ENCODE peak calls at places on chromosome 20, in ten cellular contexts. S is endodermal cell, H is sigmoid colon, V is A549, I is AG04450, Q is choroid plexus epithelial cell, J is fibroblast of villous mesenchyme, T is psoas muscle, L is brain microvascular endothelial cell, Z is fibroblast of the aortic adventitia. F is an unnamed sample.
A peak's percentile ranks its signal among the peaks of the same experiment; 100 is the strongest.

GRCh38 chr20:3168829-3169590 is 4.3 kb downstream of the LZTS3 start:
- DNase-seq in T (no peak), S (peak; percentile 48), J (no peak), H (no peak), I (no peak), Z (no peak), L (no peak), Q (no peak), V (no peak), F (no peak)

GRCh38 chr20:6094565-6094964 is 28.3 kb downstream of the FERMT1 start:
- DNase-seq in V (no peak), Z (no peak), H (no peak), S (no peak), I (no peak), L (no peak), J (no peak), Q (no peak), T (no peak), F (no peak)

GRCh38 chr20:57473246-57474042 is 51.5 kb downstream of the CTCFL start:
- DNase-seq in T (no peak), S (peak; percentile 66), V (no peak), H (peak; percentile 80), I (no peak), L (no peak), J (no peak), Z (no peak), Q (peak; percentile 59), F (no peak)

GRCh38 chr20:56949318-56949717 is 317.1 kb downstream of the BMP7 start:
- DNase-seq in Q (no peak), Z (no peak), T (no peak), L (no peak), I (no peak), S (peak; percentile 78), J (no peak), V (no peak), H (no peak), F (no peak)

GRCh38 chr20:22333885-22334545 is 250.4 kb downstream of the FOXA2 start:
- DNase-seq in H (no peak), Z (peak; percentile 76), L (peak; percentile 51), V (peak; percentile 96), J (peak; percentile 58), Q (peak; percentile 82), I (peak; percentile 6), S (peak; percentile 87), T (peak; percentile 56), F (peak; percentile 18)

GRCh38 chr20:22098451-22098850 is 393.0 kb downstream of the PAX1 start:
- DNase-seq in I (no peak), T (no peak), J (no peak), V (no peak), H (no peak), Q (no peak), L (no peak), S (no peak), Z (no peak), F (no peak)

GRCh38 chr20:11814276-11814675 is 103.4 kb upstream of the BTBD3 start:
- DNase-seq in S (no peak), Q (peak; percentile 78), Z (peak; percentile 59), H (no peak), V (no peak), J (peak; percentile 59), I (peak; percentile 53), L (peak; percentile 78), T (no peak), F (no peak)

GRCh38 chr20:25321991-25322390 is 68.6 kb downstream of the ABHD12 start:
- DNase-seq in J (peak; percentile 59), H (no peak), L (no peak), I (no peak), S (no peak), T (no peak), Z (no peak), Q (no peak), V (no peak), F (peak; percentile 63)

GRCh38 chr20:36974660-36975059 is 23.2 kb upstream of the SAMHD1 start:
- DNase-seq in T (no peak), H (no peak), I (no peak), V (no peak), S (no peak), L (no peak), Q (no peak), J (no peak), Z (no peak), F (no peak)

DNA sequence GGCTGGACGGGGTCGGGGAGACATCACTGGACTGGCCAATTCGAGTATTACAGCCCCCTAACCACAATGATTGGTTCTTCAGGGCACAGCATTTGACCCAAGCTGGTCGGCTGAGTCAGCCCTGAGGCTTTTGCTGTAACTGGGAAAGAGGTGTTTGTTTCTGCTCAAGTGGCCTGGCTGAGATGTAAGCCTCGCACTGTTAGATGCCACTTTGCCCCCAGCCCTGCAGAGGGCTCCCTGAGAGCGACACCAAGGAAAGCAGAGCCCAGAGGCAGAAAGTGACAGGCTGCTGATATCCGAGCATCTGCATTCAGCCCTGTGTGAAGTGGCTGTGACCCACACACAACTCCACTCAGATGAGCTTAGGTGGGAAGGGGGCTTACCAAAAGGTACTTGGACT is 19.4 kb downstream of the ERGIC3 start:
- DNase-seq in S (peak; percentile 87), H (no peak), J (peak; percentile 31), Z (peak; percentile 27), Q (peak; percentile 64), T (peak; percentile 47), I (peak; percentile 4), V (peak; percentile 27), L (peak; percentile 49), F (no peak)
- TF ChIP-seq CTCF in S (peak; percentile 75), H (no peak), J (peak; percentile 35), Z (peak; percentile 21), Q (peak; percentile 44), T (no peak), I (peak; percentile 32), V (peak; percentile 26), L (peak; percentile 63), F (peak; percentile 50)

GRCh38 chr20:63843778-63844177 is 12.7 kb upstream of the ZBTB46 start:
- DNase-seq in I (no peak), H (no peak), T (no peak), S (no peak), L (no peak), Z (no peak), J (no peak), Q (no peak), V (no peak), F (no peak)

GRCh38 chr20:63846128-63846771 is 15.0 kb upstream of the ABHD16B start:
- DNase-seq in S (peak; percentile 91), I (no peak), Z (peak; percentile 28), J (peak; percentile 61), L (no peak), V (peak; percentile 56), Q (peak; percentile 61), T (no peak), H (no peak), F (no peak)

GRCh38 chr20:63842258-63842657 is 11.2 kb upstream of the ZBTB46 start:
- DNase-seq in H (no peak), J (no peak), S (no peak), Q (no peak), Z (no peak), I (no peak), L (no peak), T (no peak), V (no peak), F (no peak)

GRCh38 chr20:63844384-63845025 is 13.4 kb upstream of the ZBTB46 start:
- DNase-seq in T (no peak), H (no peak), Q (no peak), Z (no peak), I (no peak), V (no peak), S (peak; percentile 37), J (no peak), L (no peak), F (no peak)

GRCh38 chr20:63843222-63843621 is 12.2 kb upstream of the ZBTB46 start:
- DNase-seq in L (no peak), Q (no peak), T (no peak), S (peak; percentile 38), H (no peak), Z (no peak), I (no peak), J (no peak), V (no peak), F (no peak)
- H3K4me3 ChIP-seq in L (no peak overlapping the region), Q (no peak overlapping the region), T (no peak overlapping the region), S (no peak overlapping the region), H (no peak overlapping the region), Z (no peak overlapping the region), I (no peak overlapping the region), J (no peak overlapping the region), V (no peak overlapping the region), F (no peak overlapping the region)

GRCh38 chr20:55057779-55058415 is 582.5 kb downstream of the DOK5 start:
- DNase-seq in I (no peak), V (no peak), Q (no peak), J (no peak), T (no peak), Z (no peak), H (no peak), S (peak; percentile 51), L (no peak), F (no peak)
- TF ChIP-seq CTCF in I (no peak), V (no peak), Q (no peak), J (no peak), T (no peak), Z (no peak), H (no peak), S (peak; percentile 73), L (no peak), F (peak; percentile 17)

GRCh38 chr20:48634641-48635040 is 193.2 kb downstream of the PREX1 start:
- DNase-seq in S (no peak), Q (no peak), I (no peak), J (no peak), L (no peak), V (no peak), Z (no peak), T (peak; percentile 3), H (no peak), F (no peak)
- H3K4me3 ChIP-seq in S (no peak overlapping the region), Q (no peak overlapping the region), I (no peak overlapping the region), J (no peak overlapping the region), L (no peak overlapping the region), V (no peak overlapping the region), Z (no peak overlapping the region), T (no peak overlapping the region), H (no peak overlapping the region), F (no peak overlapping the region)

GRCh38 chr20:63408684-63409046 is 47.5 kb upstream of the CHRNA4 start:
- DNase-seq in I (no peak), S (no peak), H (no peak), T (no peak), L (no peak), Z (no peak), V (no peak), Q (no peak), J (no peak), F (no peak)

GRCh38 chr20:63411151-63411897 is 50.2 kb upstream of the CHRNA4 start:
- DNase-seq in S (no peak), T (no peak), H (no peak), Q (no peak), I (no peak), J (no peak), Z (no peak), V (no peak), L (no peak), F (no peak)

GRCh38 chr20:63409834-63410435 is 48.8 kb upstream of the CHRNA4 start:
- DNase-seq in J (no peak), S (peak; percentile 81), Z (no peak), Q (no peak), H (no peak), L (no peak), V (no peak), T (no peak), I (no peak), F (no peak)

GRCh38 chr20:63407928-63408683 is 47.0 kb upstream of the CHRNA4 start:
- DNase-seq in Q (no peak), J (no peak), H (no peak), L (no peak), T (no peak), I (no peak), V (no peak), Z (no peak), S (no peak), F (no peak)

GRCh38 chr20:63409066-63409833 is 48.1 kb upstream of the CHRNA4 start:
- DNase-seq in V (no peak), S (peak; percentile 82), T (no peak), Z (no peak), H (no peak), Q (no peak), L (no peak), J (no peak), I (no peak), F (peak; percentile 23)
- TF ChIP-seq CTCF in V (no peak), S (no peak), T (no peak), Z (no peak), H (no peak), Q (no peak), L (no peak), J (no peak), I (no peak), F (no peak)

F was measured in LNCaP clone FGC.